ENCODE peak calls at places on chromosomes 11 and 22, in four cellular contexts. I, V, H and Z are unnamed samples.

GRCh38 chr11:27183672-27184457 is 143.2 kb downstream of the BBOX1 start:
- DNase-seq in H (peak), V (peak), I (peak), Z (no peak)

GRCh38 chr22:42814215-42814614 is 42.9 kb downstream of the ARFGAP3 start:
- DNase-seq in I (no peak), H (no peak), V (no peak), Z (peak)

GRCh38 chr22:31103899-31104694 is 3.3 kb downstream of the SELENOM start:
- DNase-seq in I (no peak), V (no peak), H (no peak), Z (no peak)

GRCh38 chr11:12159351-12160099 is 49.1 kb downstream of the MICAL2 start:
- DNase-seq in V (no peak), H (no peak), I (peak), Z (no peak)

GRCh38 chr11:44300881-44301855 is 8.8 kb downstream of the ALX4 start:
- DNase-seq in H (no peak), I (no peak), V (no peak), Z (no peak)

GRCh38 chr11:43021466-43021865 is 290.3 kb upstream of the API5 start:
- DNase-seq in V (no peak), H (peak), I (peak), Z (no peak)

GRCh38 chr11:26780686-26781085 is 58.8 kb upstream of the SLC5A12 start:
- DNase-seq in H (no peak), I (no peak), V (no peak), Z (no peak)

GRCh38 chr11:59560290-59560701 is 49.0 kb downstream of the OR4D9 start:
- DNase-seq in H (peak), V (peak), I (peak), Z (peak)

GRCh38 chr11:34267440-34267839 is 90.4 kb downstream of the ABTB2 start:
- DNase-seq in I (no peak), H (no peak), V (no peak), Z (no peak)

GRCh38 chr22:42156121-42156520 is 25.5 kb upstream of the CYP2D6 start:
- DNase-seq in I (no peak), V (no peak), H (no peak), Z (no peak)

GRCh38 chr11:40302669-40303068 is 1156.8 kb downstream of the LRRC4C start:
- DNase-seq in H (no peak), V (no peak), I (no peak), Z (no peak)

GRCh38 chr11:72735495-72736027 is 16.6 kb downstream of the ARAP1 start:
- DNase-seq in V (no peak), H (peak), I (peak), Z (no peak)

GRCh38 chr11:35617687-35618496 is at the start of gene FJX1:
- DNase-seq in I (peak), H (peak), V (no peak), Z (peak)

GRCh38 chr11:25317221-25317620 is 820.4 kb downstream of the LUZP2 start:
- DNase-seq in V (no peak), I (no peak), H (no peak), Z (no peak)

GRCh38 chr11:107631043-107631442 is 40.1 kb downstream of the ELMOD1 start:
- DNase-seq in H (no peak), I (no peak), V (no peak), Z (no peak)

GRCh38 chr22:36056980-36057379 is 28.4 kb upstream of the RBFOX2 start:
- DNase-seq in H (no peak), I (no peak), V (no peak), Z (no peak)

GRCh38 chr11:36376888-36377758 is 81.0 kb downstream of the PRR5L start:
- DNase-seq in I (peak), V (no peak), H (no peak), Z (no peak)

GRCh38 chr11:100515087-100515486 is 172.0 kb upstream of the ARHGAP42 start:
- DNase-seq in V (no peak), H (no peak), I (peak), Z (no peak)

GRCh38 chr11:45932217-45932616 is 9.8 kb downstream of the LARGE2 start:
- DNase-seq in H (no peak), I (no peak), V (no peak), Z (no peak)

GRCh38 chr11:35177370-35177769 is 38.4 kb downstream of the CD44 start:
- DNase-seq in V (no peak), I (no peak), H (no peak), Z (no peak)

GRCh38 chr11:113896156-113896879 is 8.3 kb upstream of the HTR3B start:
- DNase-seq in I (peak), V (no peak), H (peak), Z (no peak)

GRCh38 chr11:35855685-35856084 is 88.2 kb upstream of the LDLRAD3 start:
- DNase-seq in I (no peak), H (no peak), V (no peak), Z (no peak)

GRCh38 chr11:78079232-78080083 is at the start of gene NDUFC2:
- DNase-seq in I (peak), H (peak), V (peak), Z (peak)

GRCh38 chr11:35730254-35730653 is 67.7 kb downstream of the TRIM44 start:
- DNase-seq in V (no peak), H (no peak), I (no peak), Z (no peak)

GRCh38 chr11:94128746-94129504 is at the start of gene PANX1:
- DNase-seq in V (peak), H (peak), I (peak), Z (peak)

GRCh38 chr11:70462818-70463477 is 64.6 kb downstream of the CTTN start:
- DNase-seq in I (peak), V (no peak), H (peak), Z (no peak)

GRCh38 chr11:37402663-37403062 is 804.6 kb upstream of the RAG2 start:
- DNase-seq in I (no peak), H (no peak), V (no peak), Z (no peak)

GRCh38 chr11:70883973-70884688 is 368.2 kb downstream of the SHANK2 start:
- DNase-seq in I (no peak), H (no peak), V (peak), Z (no peak)

GRCh38 chr11:62373464-62374110 is 36.3 kb downstream of the ASRGL1 start:
- DNase-seq in V (no peak), H (no peak), I (peak), Z (no peak)

GRCh38 chr11:90246468-90246867 is 23.6 kb upstream of the CHORDC1 start:
- DNase-seq in H (no peak), I (no peak), V (no peak), Z (no peak)

DNA sequence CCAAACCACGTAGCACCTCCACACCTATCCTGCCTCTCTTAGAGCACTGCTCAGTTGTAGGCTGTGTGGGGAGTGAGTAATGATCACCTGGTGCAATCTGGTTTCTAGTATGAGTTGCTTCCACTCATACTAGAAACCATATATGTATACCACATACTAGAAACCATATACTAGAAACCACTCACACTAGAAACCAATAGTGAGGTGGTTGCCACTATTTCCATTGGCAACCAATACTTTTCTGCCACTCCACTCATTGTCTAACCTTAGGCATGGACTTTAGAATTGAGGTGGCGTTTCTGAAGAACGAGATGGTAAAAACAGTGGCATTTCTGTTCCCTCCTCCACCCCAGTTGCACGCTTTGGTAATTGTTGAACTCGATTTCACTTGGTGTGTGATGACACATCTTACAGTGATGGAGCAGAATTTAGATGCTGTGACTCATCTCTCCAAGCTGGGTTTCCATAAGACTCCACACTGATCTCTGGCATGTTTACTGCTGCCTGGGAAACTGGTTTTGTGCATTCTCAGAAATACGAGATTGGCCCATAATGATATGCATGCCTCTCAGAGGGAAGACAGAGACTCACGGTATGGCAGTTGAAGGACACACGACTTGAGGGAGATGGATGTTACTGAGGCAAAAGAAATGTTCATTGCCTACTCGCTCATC is 82.9 kb downstream of the KIRREL3 start:
- DNase-seq in H (no peak), V (no peak), I (no peak), Z (no peak)
- H3K27ac ChIP-seq in H (no peak), V (no peak), I (no peak), Z (no peak)

DNA sequence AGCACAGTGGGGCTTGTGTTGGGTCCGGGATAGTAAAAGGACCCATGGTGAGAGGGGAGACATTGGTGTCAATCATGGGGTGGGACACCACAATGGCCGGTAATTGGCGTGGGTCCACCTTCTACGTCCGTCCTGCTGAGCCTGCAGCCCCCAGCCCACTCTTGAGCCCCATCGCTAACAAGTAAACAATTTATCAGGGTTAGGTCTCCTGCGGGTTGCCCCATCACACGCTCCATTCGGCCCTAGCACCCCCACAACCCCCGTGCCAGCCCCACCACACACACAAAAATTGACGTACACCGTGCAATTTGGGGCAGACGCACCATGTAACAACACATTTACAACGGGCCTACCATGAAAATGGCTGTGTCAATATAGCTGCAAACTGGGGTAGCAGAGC is 86.5 kb upstream of the HTATIP2 start:
- DNase-seq in I (no peak), V (no peak), H (no peak), Z (no peak)
- H3K27ac ChIP-seq in I (no peak), V (no peak), H (no peak), Z (no peak)

GRCh38 chr11:67397536-67397935 is 4.1 kb downstream of the PPP1CA start:
- DNase-seq in V (no peak), H (no peak), I (no peak), Z (no peak)

GRCh38 chr11:67398661-67399563 is 2.7 kb downstream of the PPP1CA start:
- DNase-seq in I (no peak), H (no peak), V (no peak), Z (no peak)

GRCh38 chr11:67396587-67397398 is 4.9 kb downstream of the PPP1CA start:
- DNase-seq in V (no peak), H (no peak), I (peak), Z (no peak)

GRCh38 chr11:67396258-67396581 is 4.4 kb downstream of the RAD9A start:
- DNase-seq in V (no peak), I (no peak), H (no peak), Z (no peak)

GRCh38 chr11:67397986-67398660 is 3.5 kb downstream of the PPP1CA start:
- DNase-seq in H (no peak), I (no peak), V (no peak), Z (no peak)
- H3K27ac ChIP-seq in H (peak), I (no peak), V (no peak), Z (no peak)

DNA sequence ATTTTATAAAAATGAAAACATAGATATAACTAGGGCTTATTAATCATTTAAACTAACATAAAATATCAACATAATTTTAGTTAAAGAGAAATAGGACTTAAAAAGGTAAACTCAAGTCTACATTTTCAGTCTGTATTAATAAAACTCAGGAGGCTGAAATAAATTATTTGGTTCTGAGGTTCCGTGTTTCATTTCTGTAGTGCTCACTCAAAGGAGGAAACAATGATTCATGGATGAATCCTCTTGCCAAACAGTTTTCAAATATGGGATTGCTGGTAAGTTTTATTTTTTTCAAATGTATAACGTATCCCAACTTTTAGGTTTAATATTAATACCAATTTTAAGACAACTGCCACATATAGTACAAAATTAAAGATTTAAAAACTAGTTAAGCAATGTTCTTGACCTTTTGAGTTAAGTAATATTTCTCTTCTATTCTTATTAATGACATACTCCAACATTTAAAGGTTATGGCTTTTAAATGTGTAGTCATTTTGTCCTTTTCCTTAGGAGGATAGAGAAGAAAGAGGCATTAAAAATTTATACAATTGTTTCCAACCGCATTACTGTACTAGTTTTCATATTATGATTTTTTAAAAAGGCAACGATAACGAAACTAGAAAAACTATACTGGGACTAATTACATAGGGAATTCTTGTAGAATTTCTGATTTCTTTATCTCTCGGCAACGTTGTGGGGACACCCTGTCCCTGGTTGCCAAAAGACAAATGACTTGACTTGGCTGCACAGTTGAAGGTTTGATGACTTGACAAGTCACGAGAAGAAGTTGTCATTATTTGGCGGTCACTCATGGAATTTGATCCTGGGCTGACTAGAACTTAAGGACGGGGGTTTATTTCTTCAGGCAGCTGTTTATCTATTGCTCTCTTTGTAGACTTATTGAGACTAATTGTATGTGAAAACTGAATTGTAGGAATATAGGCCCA is 69.2 kb upstream of the ADSL start:
- DNase-seq in V (no peak), H (no peak), I (no peak), Z (no peak)
- H3K27ac ChIP-seq in V (peak), H (no peak), I (no peak), Z (peak)

DNA sequence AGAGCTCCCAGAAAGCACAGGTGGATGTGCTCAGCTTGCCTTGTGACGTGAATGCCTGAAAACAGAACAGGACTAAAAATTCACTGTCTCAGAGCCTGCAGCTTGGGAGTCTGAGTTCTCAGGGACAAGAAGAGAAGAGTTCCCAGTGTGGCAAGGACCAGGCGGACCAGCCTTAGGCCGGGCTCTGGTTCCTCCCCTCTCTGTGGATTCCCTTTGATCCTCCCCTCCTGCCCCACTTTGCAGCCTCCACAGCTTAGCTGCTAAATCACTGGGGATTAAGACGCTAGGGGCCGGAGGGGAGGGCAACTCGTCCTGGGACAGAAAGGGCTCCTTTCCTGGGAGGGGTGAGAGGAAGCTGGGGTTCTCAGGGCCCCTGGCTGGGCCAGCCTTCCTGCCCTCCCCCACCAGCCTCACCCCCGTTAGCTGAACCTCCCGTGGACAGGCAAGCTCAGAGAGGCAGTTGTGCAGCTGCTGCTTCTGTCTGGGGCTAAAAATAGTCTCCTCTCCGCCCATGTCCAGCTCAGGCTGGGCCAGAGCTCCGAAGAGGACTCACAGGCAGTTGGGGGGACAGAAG is 29.9 kb upstream of the JAM3 start:
- DNase-seq in H (no peak), I (no peak), V (no peak), Z (no peak)
- H3K27ac ChIP-seq in H (no peak), I (peak), V (no peak), Z (no peak)

DNA sequence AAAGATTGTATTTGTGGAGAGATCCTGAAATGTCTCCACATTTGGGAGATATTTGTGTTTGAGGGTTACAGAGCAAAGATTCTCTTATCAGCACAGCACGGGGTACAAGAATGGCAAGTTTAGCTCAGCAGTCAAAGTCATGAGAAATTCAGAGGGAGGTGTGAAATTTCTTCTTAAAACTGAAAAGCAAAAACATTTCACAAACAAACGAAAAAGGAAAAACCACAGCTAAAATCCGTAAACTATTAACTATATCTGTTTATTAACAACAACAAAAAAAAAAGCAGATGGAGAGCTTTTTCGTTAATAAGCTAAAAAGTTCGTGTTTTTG is 41.0 kb upstream of the ETS1 start:
- DNase-seq in I (no peak), H (no peak), V (no peak), Z (no peak)
- H3K27ac ChIP-seq in I (no peak), H (no peak), V (no peak), Z (no peak)